ENCODE peak calls at places on chromosomes 12 and 14, in ten cellular contexts. I is psoas muscle, D is hypothalamus, L is ELR, T is activated T-cell treated with anti-CD3 and anti-CD28 coated beads for 1 hour, C is H54, A is NCI-H1105 treated with DMSO at 0.1 percent for 48 hours, R is M059J, H is mesenchymal stem cell, P is GM06990. Y is an unnamed sample.

GRCh38 chr12:117832459-117833457 is 136.0 kb downstream of the KSR2 start:
- DNase-seq in I (no peak), D (no peak), L (peak), T (no peak), C (peak), A (no peak), R (peak), H (peak), P (no peak), Y (no peak)

GRCh38 chr14:95519699-95520098 is 3.2 kb upstream of the SYNE3 start:
- DNase-seq in I (peak), D (no peak), L (peak), T (peak), C (peak), A (no peak), R (peak), H (peak), P (peak), Y (no peak)

GRCh38 chr12:122872815-122873361 is 23.0 kb downstream of the VPS37B start:
- DNase-seq in I (no peak), D (no peak), L (no peak), T (no peak), C (no peak), A (no peak), R (no peak), H (no peak), P (no peak), Y (no peak)

GRCh38 chr14:101083564-101084435 is 180.3 kb upstream of the RTL1 start:
- DNase-seq in I (no peak), D (no peak), L (peak), T (no peak), C (no peak), A (no peak), R (no peak), H (no peak), P (no peak), Y (no peak)

GRCh38 chr12:89796798-89797382 is 88.3 kb upstream of the ATP2B1 start:
- DNase-seq in I (no peak), D (no peak), L (no peak), T (no peak), C (no peak), A (no peak), R (no peak), H (no peak), P (no peak), Y (no peak)

GRCh38 chr12:72677187-72677586 is 405.0 kb downstream of the TRHDE start:
- DNase-seq in I (no peak), D (no peak), L (no peak), T (no peak), C (no peak), A (no peak), R (no peak), H (peak), P (no peak), Y (no peak)

GRCh38 chr12:121424632-121424992 is 24.7 kb downstream of the RNF34 start:
- DNase-seq in I (no peak), D (no peak), L (no peak), T (no peak), C (no peak), A (no peak), R (no peak), H (no peak), P (no peak), Y (no peak)

GRCh38 chr14:44961151-44961729 is 507 bp downstream of the KLHL28 start:
- DNase-seq in I (peak), D (peak), L (peak), T (peak), C (no peak), A (peak), R (peak), H (peak), P (peak), Y (peak)

GRCh38 chr12:68978678-68979077 is 45.7 kb upstream of the CPM start:
- DNase-seq in I (no peak), D (no peak), L (no peak), T (no peak), C (no peak), A (no peak), R (no peak), H (no peak), P (no peak), Y (no peak)

GRCh38 chr14:51283402-51283825 is 43.4 kb downstream of the TMX1 start:
- DNase-seq in I (no peak), D (no peak), L (peak), T (no peak), C (peak), A (peak), R (peak), H (peak), P (no peak), Y (peak)

GRCh38 chr14:74618078-74618952 is 6.3 kb upstream of the LTBP2 start:
- DNase-seq in I (peak), D (no peak), L (peak), T (peak), C (peak), A (no peak), R (peak), H (peak), P (peak), Y (no peak)

GRCh38 chr12:12327802-12328201 is 22.2 kb downstream of the MANSC1 start:
- DNase-seq in I (no peak), D (no peak), L (peak), T (no peak), C (peak), A (peak), R (peak), H (peak), P (no peak), Y (peak)

GRCh38 chr14:67557118-67557517 is 24.0 kb downstream of the PLEKHH1 start:
- DNase-seq in I (peak), D (no peak), L (peak), T (no peak), C (peak), A (no peak), R (peak), H (peak), P (no peak), Y (no peak)

GRCh38 chr12:126093911-126094310 is 1028.7 kb downstream of the AACS start:
- DNase-seq in I (no peak), D (no peak), L (peak), T (no peak), C (peak), A (peak), R (no peak), H (no peak), P (no peak), Y (peak)

GRCh38 chr12:6551063-6551461 is 4.8 kb downstream of the IFFO1 start:
- DNase-seq in I (peak), D (peak), L (no peak), T (no peak), C (no peak), A (no peak), R (no peak), H (no peak), P (no peak), Y (no peak)

GRCh38 chr12:15996254-15996653 is 85.1 kb downstream of the DERA start:
- DNase-seq in I (no peak), D (no peak), L (peak), T (no peak), C (no peak), A (peak), R (peak), H (peak), P (no peak), Y (peak)

GRCh38 chr12:105220929-105221290 is 15.1 kb downstream of the APPL2 start:
- DNase-seq in I (no peak), D (no peak), L (no peak), T (no peak), C (no peak), A (no peak), R (no peak), H (no peak), P (no peak), Y (no peak)

GRCh38 chr14:53468876-53469275 is 315.8 kb upstream of the DDHD1 start:
- DNase-seq in I (no peak), D (no peak), L (no peak), T (no peak), C (no peak), A (no peak), R (no peak), H (no peak), P (no peak), Y (no peak)

GRCh38 chr14:40870252-40870651 is 736.4 kb upstream of the LRFN5 start:
- DNase-seq in I (no peak), D (no peak), L (no peak), T (no peak), C (no peak), A (peak), R (no peak), H (peak), P (no peak), Y (peak)

GRCh38 chr12:105331805-105332251 is 1.3 kb downstream of the C12orf75 start:
- DNase-seq in I (no peak), D (no peak), L (peak), T (no peak), C (no peak), A (no peak), R (peak), H (no peak), P (peak), Y (no peak)

GRCh38 chr14:21860172-21860571 is 186.6 kb upstream of the OR4E1 start:
- DNase-seq in I (no peak), D (no peak), L (peak), T (no peak), C (no peak), A (no peak), R (peak), H (no peak), P (no peak), Y (peak)

GRCh38 chr12:11830298-11830937 is 180.9 kb downstream of the ETV6 start:
- DNase-seq in I (no peak), D (no peak), L (no peak), T (no peak), C (no peak), A (no peak), R (no peak), H (no peak), P (peak), Y (no peak)

GRCh38 chr12:93727911-93728310 is 50.7 kb downstream of the CRADD start:
- DNase-seq in I (no peak), D (no peak), L (no peak), T (no peak), C (no peak), A (no peak), R (no peak), H (no peak), P (no peak), Y (no peak)

GRCh38 chr12:113065126-113066007 is 8.8 kb downstream of the DTX1 start:
- DNase-seq in I (peak), D (no peak), L (peak), T (no peak), C (no peak), A (no peak), R (no peak), H (peak), P (no peak), Y (peak)

GRCh38 chr14:83548061-83548839 is 1981.7 kb upstream of the FLRT2 start:
- DNase-seq in I (no peak), D (no peak), L (peak), T (no peak), C (no peak), A (no peak), R (peak), H (peak), P (no peak), Y (no peak)

GRCh38 chr14:75259946-75260545 is 18.6 kb upstream of the FOS start:
- DNase-seq in I (no peak), D (no peak), L (peak), T (no peak), C (no peak), A (no peak), R (peak), H (peak), P (no peak), Y (peak)

GRCh38 chr14:65945333-65945732 is 532.8 kb downstream of the FUT8 start:
- DNase-seq in I (no peak), D (no peak), L (no peak), T (no peak), C (no peak), A (no peak), R (no peak), H (no peak), P (no peak), Y (no peak)

GRCh38 chr12:104416160-104416559 is 40.6 kb upstream of the CHST11 start:
- DNase-seq in I (no peak), D (no peak), L (no peak), T (no peak), C (no peak), A (no peak), R (no peak), H (no peak), P (no peak), Y (no peak)

GRCh38 chr12:11621797-11622423 is 27.6 kb upstream of the ETV6 start:
- DNase-seq in I (no peak), D (no peak), L (peak), T (peak), C (no peak), A (no peak), R (peak), H (peak), P (no peak), Y (no peak)